ENCODE peak calls at places on chromosomes 13 and 19, in seven cellular contexts. One of them, this sample, is unnamed.

GRCh38 chr19:15412832-15413231 is 6.0 kb downstream of the AKAP8L start:
- DNase-seq in NCI-H2107: no peak
- DNase-seq in non-pigmented ciliary epithelial cell: no peak
- DNase-seq in AG08396: no peak
- DNase-seq in activated CD8-positive, alpha-beta memory T cell treated with anti-CD3 and anti-CD28 coated beads for 48 hours: no peak
- DNase-seq in GM13977: no peak
- DNase-seq in spleen: no peak
- DNase-seq in this sample: no peak

GRCh38 chr13:93875527-93875926 is 604.0 kb downstream of the DCT start:
- DNase-seq in AG08396: no peak
- DNase-seq in activated CD8-positive, alpha-beta memory T cell treated with anti-CD3 and anti-CD28 coated beads for 48 hours: no peak
- DNase-seq in NCI-H2107: no peak
- DNase-seq in non-pigmented ciliary epithelial cell: no peak
- DNase-seq in spleen: no peak
- DNase-seq in GM13977: no peak
- DNase-seq in this sample: no peak

GRCh38 chr19:15113245-15114152 is 6.3 kb downstream of the SYDE1 start:
- DNase-seq in spleen: no peak
- DNase-seq in NCI-H2107: no peak
- DNase-seq in GM13977: no peak
- DNase-seq in non-pigmented ciliary epithelial cell: no peak
- DNase-seq in activated CD8-positive, alpha-beta memory T cell treated with anti-CD3 and anti-CD28 coated beads for 48 hours: no peak
- DNase-seq in AG08396: no peak
- DNase-seq in this sample: no peak

GRCh38 chr19:27746691-27747380 is 1466.1 kb downstream of the UQCRFS1 start:
- DNase-seq in AG08396: peak
- DNase-seq in activated CD8-positive, alpha-beta memory T cell treated with anti-CD3 and anti-CD28 coated beads for 48 hours: no peak
- DNase-seq in GM13977: no peak
- DNase-seq in spleen: peak
- DNase-seq in NCI-H2107: no peak
- DNase-seq in non-pigmented ciliary epithelial cell: no peak
- DNase-seq in this sample: no peak

GRCh38 chr19:40596608-40597328 is 4.4 kb upstream of the LTBP4 start:
- DNase-seq in activated CD8-positive, alpha-beta memory T cell treated with anti-CD3 and anti-CD28 coated beads for 48 hours: no peak
- DNase-seq in GM13977: no peak
- DNase-seq in non-pigmented ciliary epithelial cell: no peak
- DNase-seq in NCI-H2107: no peak
- DNase-seq in AG08396: peak
- DNase-seq in spleen: no peak
- DNase-seq in this sample: no peak

GRCh38 chr19:31759359-31759758 is 410.1 kb upstream of the TSHZ3 start:
- DNase-seq in AG08396: no peak
- DNase-seq in spleen: no peak
- DNase-seq in activated CD8-positive, alpha-beta memory T cell treated with anti-CD3 and anti-CD28 coated beads for 48 hours: no peak
- DNase-seq in NCI-H2107: no peak
- DNase-seq in non-pigmented ciliary epithelial cell: no peak
- DNase-seq in GM13977: no peak
- DNase-seq in this sample: no peak

GRCh38 chr13:30319703-30320102 is 12.4 kb upstream of the KATNAL1 start:
- DNase-seq in NCI-H2107: no peak
- DNase-seq in non-pigmented ciliary epithelial cell: no peak
- DNase-seq in AG08396: no peak
- DNase-seq in spleen: no peak
- DNase-seq in activated CD8-positive, alpha-beta memory T cell treated with anti-CD3 and anti-CD28 coated beads for 48 hours: no peak
- DNase-seq in GM13977: no peak
- DNase-seq in this sample: no peak

GRCh38 chr13:107361666-107362065 is 793.7 kb upstream of the ARGLU1 start:
- DNase-seq in activated CD8-positive, alpha-beta memory T cell treated with anti-CD3 and anti-CD28 coated beads for 48 hours: no peak
- DNase-seq in spleen: no peak
- DNase-seq in non-pigmented ciliary epithelial cell: no peak
- DNase-seq in NCI-H2107: no peak
- DNase-seq in AG08396: no peak
- DNase-seq in GM13977: no peak
- DNase-seq in this sample: no peak

GRCh38 chr19:40617961-40618360 is 16.8 kb downstream of the LTBP4 start:
- DNase-seq in NCI-H2107: no peak
- DNase-seq in AG08396: no peak
- DNase-seq in spleen: no peak
- DNase-seq in GM13977: no peak
- DNase-seq in activated CD8-positive, alpha-beta memory T cell treated with anti-CD3 and anti-CD28 coated beads for 48 hours: no peak
- DNase-seq in non-pigmented ciliary epithelial cell: no peak
- DNase-seq in this sample: no peak

GRCh38 chr13:113776231-113777125 is 17.5 kb downstream of the TMEM255B start:
- DNase-seq in non-pigmented ciliary epithelial cell: no peak
- DNase-seq in GM13977: no peak
- DNase-seq in activated CD8-positive, alpha-beta memory T cell treated with anti-CD3 and anti-CD28 coated beads for 48 hours: no peak
- DNase-seq in NCI-H2107: no peak
- DNase-seq in AG08396: no peak
- DNase-seq in spleen: peak
- DNase-seq in this sample: no peak

GRCh38 chr13:34410653-34411052 is 531.4 kb upstream of the NBEA start:
- DNase-seq in GM13977: no peak
- DNase-seq in non-pigmented ciliary epithelial cell: no peak
- DNase-seq in AG08396: no peak
- DNase-seq in NCI-H2107: no peak
- DNase-seq in spleen: no peak
- DNase-seq in activated CD8-positive, alpha-beta memory T cell treated with anti-CD3 and anti-CD28 coated beads for 48 hours: no peak
- DNase-seq in this sample: no peak

GRCh38 chr19:49863254-49863934 is 4.0 kb downstream of the PNKP start:
- DNase-seq in NCI-H2107: no peak
- DNase-seq in spleen: no peak
- DNase-seq in non-pigmented ciliary epithelial cell: no peak
- DNase-seq in activated CD8-positive, alpha-beta memory T cell treated with anti-CD3 and anti-CD28 coated beads for 48 hours: no peak
- DNase-seq in GM13977: no peak
- DNase-seq in AG08396: no peak
- DNase-seq in this sample: no peak

GRCh38 chr19:11169896-11170678 is 14.5 kb upstream of the SPC24 start:
- DNase-seq in GM13977: no peak
- DNase-seq in activated CD8-positive, alpha-beta memory T cell treated with anti-CD3 and anti-CD28 coated beads for 48 hours: no peak
- DNase-seq in AG08396: no peak
- DNase-seq in spleen: no peak
- DNase-seq in NCI-H2107: no peak
- DNase-seq in non-pigmented ciliary epithelial cell: no peak
- DNase-seq in this sample: no peak

GRCh38 chr19:32971012-32971595 is 654 bp downstream of the CEP89 start:
- DNase-seq in non-pigmented ciliary epithelial cell: no peak
- DNase-seq in spleen: no peak
- DNase-seq in AG08396: no peak
- DNase-seq in NCI-H2107: no peak
- DNase-seq in GM13977: no peak
- DNase-seq in activated CD8-positive, alpha-beta memory T cell treated with anti-CD3 and anti-CD28 coated beads for 48 hours: no peak
- DNase-seq in this sample: no peak

GRCh38 chr19:56639217-56639616 is 3.7 kb upstream of the SMIM17 start:
- DNase-seq in non-pigmented ciliary epithelial cell: peak
- DNase-seq in GM13977: no peak
- DNase-seq in AG08396: no peak
- DNase-seq in NCI-H2107: no peak
- DNase-seq in activated CD8-positive, alpha-beta memory T cell treated with anti-CD3 and anti-CD28 coated beads for 48 hours: no peak
- DNase-seq in spleen: no peak
- DNase-seq in this sample: no peak

This sample was measured in AG04449.